ENCODE peak calls at places on chromosomes 4 and X, in ten cellular contexts. One of them, this sample, is unnamed.

GRCh38 chr4:21811576-21811975 is 137.0 kb downstream of the KCNIP4 start:
- DNase-seq in fibroblast of mammary gland: peak
- DNase-seq in nephron progenitor cell: no peak
- DNase-seq in NCI-H1105: no peak
- DNase-seq in RPMI8226: no peak
- DNase-seq in MV-4-11: no peak
- DNase-seq in activated CD4-positive, alpha-beta T cell treated with anti-CD3 and anti-CD28 coated beads, Interleukin-2, amount 50 U/mL, for 24 hours: no peak
- DNase-seq in HCT116: no peak
- DNase-seq in stimulated activated CD4-positive, alpha-beta T cell treated with anti-CD3 and anti-CD28 coated beads, TNF-alpha, amount 100 ng/mL, for 1 hour: no peak
- DNase-seq in activated CD8-positive, alpha-beta T cell treated with anti-CD3 and anti-CD28 coated beads, Interleukin-2, amount 10 ng/mL, durations not matched to agents 7 days and 5 days: no peak
- DNase-seq in this sample: no peak

GRCh38 chr4:152516156-152516555 is 19.7 kb downstream of the FBXW7 start:
- DNase-seq in activated CD4-positive, alpha-beta T cell treated with anti-CD3 and anti-CD28 coated beads, Interleukin-2, amount 50 U/mL, for 24 hours: no peak
- DNase-seq in HCT116: no peak
- DNase-seq in fibroblast of mammary gland: peak
- DNase-seq in activated CD8-positive, alpha-beta T cell treated with anti-CD3 and anti-CD28 coated beads, Interleukin-2, amount 10 ng/mL, durations not matched to agents 7 days and 5 days: no peak
- DNase-seq in MV-4-11: no peak
- DNase-seq in nephron progenitor cell: no peak
- DNase-seq in RPMI8226: no peak
- DNase-seq in stimulated activated CD4-positive, alpha-beta T cell treated with anti-CD3 and anti-CD28 coated beads, TNF-alpha, amount 100 ng/mL, for 1 hour: no peak
- DNase-seq in NCI-H1105: no peak
- DNase-seq in this sample: no peak

GRCh38 chrX:30799327-30799726 is 89.7 kb downstream of the TAB3 start:
- DNase-seq in HCT116: no peak
- DNase-seq in activated CD8-positive, alpha-beta T cell treated with anti-CD3 and anti-CD28 coated beads, Interleukin-2, amount 10 ng/mL, durations not matched to agents 7 days and 5 days: no peak
- DNase-seq in fibroblast of mammary gland: no peak
- DNase-seq in stimulated activated CD4-positive, alpha-beta T cell treated with anti-CD3 and anti-CD28 coated beads, TNF-alpha, amount 100 ng/mL, for 1 hour: no peak
- DNase-seq in nephron progenitor cell: no peak
- DNase-seq in RPMI8226: no peak
- DNase-seq in activated CD4-positive, alpha-beta T cell treated with anti-CD3 and anti-CD28 coated beads, Interleukin-2, amount 50 U/mL, for 24 hours: no peak
- DNase-seq in MV-4-11: no peak
- DNase-seq in NCI-H1105: no peak
- DNase-seq in this sample: no peak

GRCh38 chr4:10753856-10754384 is 69.4 kb upstream of the CLNK start:
- DNase-seq in MV-4-11: no peak
- DNase-seq in nephron progenitor cell: no peak
- DNase-seq in activated CD4-positive, alpha-beta T cell treated with anti-CD3 and anti-CD28 coated beads, Interleukin-2, amount 50 U/mL, for 24 hours: no peak
- DNase-seq in activated CD8-positive, alpha-beta T cell treated with anti-CD3 and anti-CD28 coated beads, Interleukin-2, amount 10 ng/mL, durations not matched to agents 7 days and 5 days: no peak
- DNase-seq in fibroblast of mammary gland: no peak
- DNase-seq in RPMI8226: no peak
- DNase-seq in HCT116: no peak
- DNase-seq in stimulated activated CD4-positive, alpha-beta T cell treated with anti-CD3 and anti-CD28 coated beads, TNF-alpha, amount 100 ng/mL, for 1 hour: no peak
- DNase-seq in NCI-H1105: no peak
- DNase-seq in this sample: no peak

GRCh38 chr4:76526585-76526990 is 91.6 kb downstream of the SHROOM3 start:
- DNase-seq in nephron progenitor cell: no peak
- DNase-seq in stimulated activated CD4-positive, alpha-beta T cell treated with anti-CD3 and anti-CD28 coated beads, TNF-alpha, amount 100 ng/mL, for 1 hour: no peak
- DNase-seq in activated CD4-positive, alpha-beta T cell treated with anti-CD3 and anti-CD28 coated beads, Interleukin-2, amount 50 U/mL, for 24 hours: no peak
- DNase-seq in activated CD8-positive, alpha-beta T cell treated with anti-CD3 and anti-CD28 coated beads, Interleukin-2, amount 10 ng/mL, durations not matched to agents 7 days and 5 days: no peak
- DNase-seq in MV-4-11: no peak
- DNase-seq in NCI-H1105: no peak
- DNase-seq in RPMI8226: no peak
- DNase-seq in fibroblast of mammary gland: no peak
- DNase-seq in HCT116: no peak
- DNase-seq in this sample: no peak

GRCh38 chrX:54447461-54447860 is 7.3 kb downstream of the TSR2 start:
- DNase-seq in NCI-H1105: no peak
- DNase-seq in fibroblast of mammary gland: peak
- DNase-seq in activated CD4-positive, alpha-beta T cell treated with anti-CD3 and anti-CD28 coated beads, Interleukin-2, amount 50 U/mL, for 24 hours: no peak
- DNase-seq in stimulated activated CD4-positive, alpha-beta T cell treated with anti-CD3 and anti-CD28 coated beads, TNF-alpha, amount 100 ng/mL, for 1 hour: no peak
- DNase-seq in HCT116: no peak
- DNase-seq in nephron progenitor cell: no peak
- DNase-seq in RPMI8226: no peak
- DNase-seq in MV-4-11: no peak
- DNase-seq in activated CD8-positive, alpha-beta T cell treated with anti-CD3 and anti-CD28 coated beads, Interleukin-2, amount 10 ng/mL, durations not matched to agents 7 days and 5 days: no peak
- DNase-seq in this sample: peak

GRCh38 chr4:39770005-39770404 is 72.1 kb downstream of the UBE2K start:
- DNase-seq in activated CD4-positive, alpha-beta T cell treated with anti-CD3 and anti-CD28 coated beads, Interleukin-2, amount 50 U/mL, for 24 hours: no peak
- DNase-seq in RPMI8226: no peak
- DNase-seq in NCI-H1105: no peak
- DNase-seq in activated CD8-positive, alpha-beta T cell treated with anti-CD3 and anti-CD28 coated beads, Interleukin-2, amount 10 ng/mL, durations not matched to agents 7 days and 5 days: no peak
- DNase-seq in MV-4-11: no peak
- DNase-seq in nephron progenitor cell: no peak
- DNase-seq in HCT116: no peak
- DNase-seq in stimulated activated CD4-positive, alpha-beta T cell treated with anti-CD3 and anti-CD28 coated beads, TNF-alpha, amount 100 ng/mL, for 1 hour: no peak
- DNase-seq in fibroblast of mammary gland: no peak
- DNase-seq in this sample: no peak

GRCh38 chr4:31613946-31614623 is 893.9 kb downstream of the PCDH7 start:
- DNase-seq in nephron progenitor cell: peak
- DNase-seq in fibroblast of mammary gland: no peak
- DNase-seq in stimulated activated CD4-positive, alpha-beta T cell treated with anti-CD3 and anti-CD28 coated beads, TNF-alpha, amount 100 ng/mL, for 1 hour: no peak
- DNase-seq in activated CD4-positive, alpha-beta T cell treated with anti-CD3 and anti-CD28 coated beads, Interleukin-2, amount 50 U/mL, for 24 hours: no peak
- DNase-seq in HCT116: no peak
- DNase-seq in NCI-H1105: no peak
- DNase-seq in MV-4-11: no peak
- DNase-seq in RPMI8226: no peak
- DNase-seq in activated CD8-positive, alpha-beta T cell treated with anti-CD3 and anti-CD28 coated beads, Interleukin-2, amount 10 ng/mL, durations not matched to agents 7 days and 5 days: no peak
- DNase-seq in this sample: peak

GRCh38 chrX:12583543-12583942 is 207.7 kb upstream of the PRPS2 start:
- DNase-seq in MV-4-11: no peak
- DNase-seq in RPMI8226: no peak
- DNase-seq in activated CD4-positive, alpha-beta T cell treated with anti-CD3 and anti-CD28 coated beads, Interleukin-2, amount 50 U/mL, for 24 hours: no peak
- DNase-seq in HCT116: no peak
- DNase-seq in stimulated activated CD4-positive, alpha-beta T cell treated with anti-CD3 and anti-CD28 coated beads, TNF-alpha, amount 100 ng/mL, for 1 hour: no peak
- DNase-seq in activated CD8-positive, alpha-beta T cell treated with anti-CD3 and anti-CD28 coated beads, Interleukin-2, amount 10 ng/mL, durations not matched to agents 7 days and 5 days: no peak
- DNase-seq in fibroblast of mammary gland: no peak
- DNase-seq in NCI-H1105: no peak
- DNase-seq in nephron progenitor cell: no peak
- DNase-seq in this sample: no peak

GRCh38 chrX:108304210-108304609 is 134.0 kb downstream of the COL4A6 start:
- DNase-seq in nephron progenitor cell: no peak
- DNase-seq in fibroblast of mammary gland: peak
- DNase-seq in RPMI8226: no peak
- DNase-seq in stimulated activated CD4-positive, alpha-beta T cell treated with anti-CD3 and anti-CD28 coated beads, TNF-alpha, amount 100 ng/mL, for 1 hour: no peak
- DNase-seq in HCT116: no peak
- DNase-seq in activated CD4-positive, alpha-beta T cell treated with anti-CD3 and anti-CD28 coated beads, Interleukin-2, amount 50 U/mL, for 24 hours: no peak
- DNase-seq in activated CD8-positive, alpha-beta T cell treated with anti-CD3 and anti-CD28 coated beads, Interleukin-2, amount 10 ng/mL, durations not matched to agents 7 days and 5 days: no peak
- DNase-seq in MV-4-11: no peak
- DNase-seq in NCI-H1105: no peak
- DNase-seq in this sample: peak

GRCh38 chr4:6491235-6491634 is 18.8 kb upstream of the PPP2R2C start:
- DNase-seq in NCI-H1105: no peak
- DNase-seq in HCT116: no peak
- DNase-seq in stimulated activated CD4-positive, alpha-beta T cell treated with anti-CD3 and anti-CD28 coated beads, TNF-alpha, amount 100 ng/mL, for 1 hour: no peak
- DNase-seq in activated CD8-positive, alpha-beta T cell treated with anti-CD3 and anti-CD28 coated beads, Interleukin-2, amount 10 ng/mL, durations not matched to agents 7 days and 5 days: no peak
- DNase-seq in activated CD4-positive, alpha-beta T cell treated with anti-CD3 and anti-CD28 coated beads, Interleukin-2, amount 50 U/mL, for 24 hours: no peak
- DNase-seq in RPMI8226: no peak
- DNase-seq in MV-4-11: no peak
- DNase-seq in nephron progenitor cell: no peak
- DNase-seq in fibroblast of mammary gland: no peak
- DNase-seq in this sample: no peak

GRCh38 chrX:134374294-134374693 is 85.7 kb upstream of the HPRT1 start:
- DNase-seq in stimulated activated CD4-positive, alpha-beta T cell treated with anti-CD3 and anti-CD28 coated beads, TNF-alpha, amount 100 ng/mL, for 1 hour: no peak
- DNase-seq in RPMI8226: peak
- DNase-seq in activated CD8-positive, alpha-beta T cell treated with anti-CD3 and anti-CD28 coated beads, Interleukin-2, amount 10 ng/mL, durations not matched to agents 7 days and 5 days: no peak
- DNase-seq in MV-4-11: no peak
- DNase-seq in activated CD4-positive, alpha-beta T cell treated with anti-CD3 and anti-CD28 coated beads, Interleukin-2, amount 50 U/mL, for 24 hours: no peak
- DNase-seq in NCI-H1105: no peak
- DNase-seq in fibroblast of mammary gland: peak
- DNase-seq in nephron progenitor cell: no peak
- DNase-seq in HCT116: no peak
- DNase-seq in this sample: peak

GRCh38 chrX:110180176-110180927 is 137.5 kb downstream of the AMMECR1 start:
- DNase-seq in fibroblast of mammary gland: peak
- DNase-seq in RPMI8226: no peak
- DNase-seq in activated CD4-positive, alpha-beta T cell treated with anti-CD3 and anti-CD28 coated beads, Interleukin-2, amount 50 U/mL, for 24 hours: no peak
- DNase-seq in NCI-H1105: no peak
- DNase-seq in activated CD8-positive, alpha-beta T cell treated with anti-CD3 and anti-CD28 coated beads, Interleukin-2, amount 10 ng/mL, durations not matched to agents 7 days and 5 days: no peak
- DNase-seq in stimulated activated CD4-positive, alpha-beta T cell treated with anti-CD3 and anti-CD28 coated beads, TNF-alpha, amount 100 ng/mL, for 1 hour: no peak
- DNase-seq in nephron progenitor cell: no peak
- DNase-seq in HCT116: peak
- DNase-seq in MV-4-11: no peak
- DNase-seq in this sample: no peak

GRCh38 chr4:78213218-78213617 is 156.1 kb downstream of the FRAS1 start:
- DNase-seq in activated CD4-positive, alpha-beta T cell treated with anti-CD3 and anti-CD28 coated beads, Interleukin-2, amount 50 U/mL, for 24 hours: no peak
- DNase-seq in activated CD8-positive, alpha-beta T cell treated with anti-CD3 and anti-CD28 coated beads, Interleukin-2, amount 10 ng/mL, durations not matched to agents 7 days and 5 days: no peak
- DNase-seq in HCT116: no peak
- DNase-seq in stimulated activated CD4-positive, alpha-beta T cell treated with anti-CD3 and anti-CD28 coated beads, TNF-alpha, amount 100 ng/mL, for 1 hour: no peak
- DNase-seq in NCI-H1105: peak
- DNase-seq in nephron progenitor cell: no peak
- DNase-seq in RPMI8226: no peak
- DNase-seq in fibroblast of mammary gland: no peak
- DNase-seq in MV-4-11: no peak
- DNase-seq in this sample: no peak

GRCh38 chr4:39043697-39044363 is 11.6 kb upstream of the TMEM156 start:
- DNase-seq in HCT116: no peak
- DNase-seq in stimulated activated CD4-positive, alpha-beta T cell treated with anti-CD3 and anti-CD28 coated beads, TNF-alpha, amount 100 ng/mL, for 1 hour: no peak
- DNase-seq in fibroblast of mammary gland: peak
- DNase-seq in RPMI8226: no peak
- DNase-seq in MV-4-11: peak
- DNase-seq in activated CD8-positive, alpha-beta T cell treated with anti-CD3 and anti-CD28 coated beads, Interleukin-2, amount 10 ng/mL, durations not matched to agents 7 days and 5 days: no peak
- DNase-seq in activated CD4-positive, alpha-beta T cell treated with anti-CD3 and anti-CD28 coated beads, Interleukin-2, amount 50 U/mL, for 24 hours: no peak
- DNase-seq in nephron progenitor cell: no peak
- DNase-seq in NCI-H1105: no peak
- DNase-seq in this sample: peak

GRCh38 chrX:85851418-85851817 is 195.9 kb downstream of the CHM start:
- DNase-seq in MV-4-11: no peak
- DNase-seq in RPMI8226: peak
- DNase-seq in activated CD8-positive, alpha-beta T cell treated with anti-CD3 and anti-CD28 coated beads, Interleukin-2, amount 10 ng/mL, durations not matched to agents 7 days and 5 days: no peak
- DNase-seq in NCI-H1105: no peak
- DNase-seq in stimulated activated CD4-positive, alpha-beta T cell treated with anti-CD3 and anti-CD28 coated beads, TNF-alpha, amount 100 ng/mL, for 1 hour: no peak
- DNase-seq in nephron progenitor cell: peak
- DNase-seq in activated CD4-positive, alpha-beta T cell treated with anti-CD3 and anti-CD28 coated beads, Interleukin-2, amount 50 U/mL, for 24 hours: no peak
- DNase-seq in HCT116: peak
- DNase-seq in fibroblast of mammary gland: peak
- DNase-seq in this sample: peak

GRCh38 chr4:68076194-68076593 is 53.5 kb downstream of the TMPRSS11F start:
- DNase-seq in HCT116: no peak
- DNase-seq in activated CD8-positive, alpha-beta T cell treated with anti-CD3 and anti-CD28 coated beads, Interleukin-2, amount 10 ng/mL, durations not matched to agents 7 days and 5 days: no peak
- DNase-seq in fibroblast of mammary gland: no peak
- DNase-seq in stimulated activated CD4-positive, alpha-beta T cell treated with anti-CD3 and anti-CD28 coated beads, TNF-alpha, amount 100 ng/mL, for 1 hour: no peak
- DNase-seq in RPMI8226: no peak
- DNase-seq in NCI-H1105: no peak
- DNase-seq in nephron progenitor cell: no peak
- DNase-seq in activated CD4-positive, alpha-beta T cell treated with anti-CD3 and anti-CD28 coated beads, Interleukin-2, amount 50 U/mL, for 24 hours: no peak
- DNase-seq in MV-4-11: no peak
- DNase-seq in this sample: peak

GRCh38 chr4:108219998-108220397 is 51.3 kb upstream of the LEF1 start:
- DNase-seq in activated CD4-positive, alpha-beta T cell treated with anti-CD3 and anti-CD28 coated beads, Interleukin-2, amount 50 U/mL, for 24 hours: no peak
- DNase-seq in nephron progenitor cell: no peak
- DNase-seq in HCT116: no peak
- DNase-seq in fibroblast of mammary gland: no peak
- DNase-seq in NCI-H1105: no peak
- DNase-seq in RPMI8226: no peak
- DNase-seq in stimulated activated CD4-positive, alpha-beta T cell treated with anti-CD3 and anti-CD28 coated beads, TNF-alpha, amount 100 ng/mL, for 1 hour: no peak
- DNase-seq in activated CD8-positive, alpha-beta T cell treated with anti-CD3 and anti-CD28 coated beads, Interleukin-2, amount 10 ng/mL, durations not matched to agents 7 days and 5 days: no peak
- DNase-seq in MV-4-11: no peak
- DNase-seq in this sample: no peak

GRCh38 chrX:134528936-134529335 is 69.0 kb downstream of the HPRT1 start:
- DNase-seq in nephron progenitor cell: no peak
- DNase-seq in RPMI8226: peak
- DNase-seq in stimulated activated CD4-positive, alpha-beta T cell treated with anti-CD3 and anti-CD28 coated beads, TNF-alpha, amount 100 ng/mL, for 1 hour: no peak
- DNase-seq in MV-4-11: peak
- DNase-seq in fibroblast of mammary gland: no peak
- DNase-seq in activated CD4-positive, alpha-beta T cell treated with anti-CD3 and anti-CD28 coated beads, Interleukin-2, amount 50 U/mL, for 24 hours: no peak
- DNase-seq in activated CD8-positive, alpha-beta T cell treated with anti-CD3 and anti-CD28 coated beads, Interleukin-2, amount 10 ng/mL, durations not matched to agents 7 days and 5 days: no peak
- DNase-seq in HCT116: no peak
- DNase-seq in NCI-H1105: no peak
- DNase-seq in this sample: no peak

GRCh38 chrX:13046035-13046851 is 1.8 kb upstream of the FAM9C start:
- DNase-seq in activated CD8-positive, alpha-beta T cell treated with anti-CD3 and anti-CD28 coated beads, Interleukin-2, amount 10 ng/mL, durations not matched to agents 7 days and 5 days: no peak
- DNase-seq in MV-4-11: no peak
- DNase-seq in fibroblast of mammary gland: no peak
- DNase-seq in HCT116: no peak
- DNase-seq in nephron progenitor cell: no peak
- DNase-seq in stimulated activated CD4-positive, alpha-beta T cell treated with anti-CD3 and anti-CD28 coated beads, TNF-alpha, amount 100 ng/mL, for 1 hour: no peak
- DNase-seq in activated CD4-positive, alpha-beta T cell treated with anti-CD3 and anti-CD28 coated beads, Interleukin-2, amount 50 U/mL, for 24 hours: no peak
- DNase-seq in NCI-H1105: no peak
- DNase-seq in RPMI8226: no peak
- DNase-seq in this sample: no peak

This sample was measured in KBM-7.